ENCODE peak calls at places on chromosomes 11 and 22, in four cellular contexts. L is heart left ventricle, Q is GM12878, Z is lower leg skin. P is an unnamed sample.

GRCh38 chr11:114340311-114341131 is 44.3 kb downstream of the NNMT start:
- DNase-seq in Q (no peak), L (peak; percentile 62), Z (peak; percentile 90), P (peak; percentile 74)

GRCh38 chr22:19648419-19648929 is 65.8 kb upstream of the SEPTIN5 start:
- DNase-seq in L (no peak), Q (no peak), Z (no peak), P (peak; percentile 37)

GRCh38 chr22:19874307-19875060 is 19.8 kb upstream of the GNB1L start:
- DNase-seq in L (peak; percentile 26), Q (no peak), Z (peak; percentile 91), P (no peak)

GRCh38 chr11:128365044-128365443 is 222.3 kb downstream of the ETS1 start:
- DNase-seq in Z (no peak), L (no peak), Q (no peak), P (peak; percentile 63)

GRCh38 chr11:33996498-33997454 is 54.8 kb upstream of the CAPRIN1 start:
- DNase-seq in Z (peak; percentile 92), L (peak; percentile 44), Q (peak; percentile 49), P (peak; percentile 79)

GRCh38 chr22:37019309-37020191 is at the start of the genes MPST and TST:
- DNase-seq in Z (peak; percentile 94), L (peak; percentile 90), Q (no peak), P (peak; percentile 87)

GRCh38 chr22:41523464-41524221 is 20.6 kb downstream of the POLR3H start:
- DNase-seq in Z (no peak), L (peak; percentile 45), Q (no peak), P (no peak)

GRCh38 chr11:15911377-15912044 is 444.8 kb downstream of the SOX6 start:
- DNase-seq in Q (no peak), Z (peak; percentile 77), L (peak; percentile 74), P (no peak)

GRCh38 chr11:12122083-12122482 is 11.7 kb downstream of the MICAL2 start:
- DNase-seq in Q (no peak), Z (no peak), L (no peak), P (peak; percentile 44)

GRCh38 chr11:10990160-10990559 is 132.3 kb upstream of the ZBED5 start:
- DNase-seq in L (no peak), Q (no peak), Z (no peak), P (peak; percentile 6)

GRCh38 chr11:60924110-60924905 is at the start of gene TMEM132A:
- DNase-seq in Z (peak; percentile 93), Q (no peak), L (peak; percentile 73), P (no peak)

GRCh38 chr11:113281052-113281725 is 33.2 kb upstream of the TTC12 start:
- DNase-seq in L (no peak), Q (no peak), Z (peak; percentile 72), P (no peak)

GRCh38 chr11:27319065-27319464 is 44.0 kb downstream of the CCDC34 start:
- DNase-seq in Z (no peak), Q (peak; percentile 42), L (no peak), P (no peak)

GRCh38 chr22:46287873-46288751 is 8.6 kb upstream of the GTSE1 start:
- DNase-seq in Q (peak; percentile 38), L (peak; percentile 50), Z (peak; percentile 87), P (peak; percentile 88)

GRCh38 chr11:124082371-124082770 is 32.9 kb upstream of the VWA5A start:
- DNase-seq in L (no peak), Z (no peak), Q (no peak), P (no peak)

GRCh38 chr22:39959640-39960447 is at the start of gene TMA7B:
- DNase-seq in L (peak; percentile 38), Q (no peak), Z (no peak), P (peak; percentile 71)

GRCh38 chr11:75350743-75351540 is 519 bp downstream of the ARRB1 start:
- DNase-seq in Z (peak; percentile 93), L (peak; percentile 63), Q (no peak), P (peak; percentile 80)

GRCh38 chr22:19325296-19325950 is 33.9 kb upstream of the CLTCL1 start:
- DNase-seq in Z (no peak), L (no peak), Q (no peak), P (no peak)

GRCh38 chr11:35629511-35629910 is 11.3 kb downstream of the FJX1 start:
- DNase-seq in Q (no peak), Z (no peak), L (no peak), P (no peak)

GRCh38 chr11:96272542-96273306 is 70.3 kb downstream of the MAML2 start:
- DNase-seq in Z (no peak), Q (no peak), L (no peak), P (no peak)

GRCh38 chr11:128593281-128593680 is 5.9 kb upstream of the ETS1 start:
- DNase-seq in L (no peak), Q (no peak), Z (no peak), P (no peak)

GRCh38 chr22:37501610-37502341 is 15.6 kb upstream of the MFNG start:
- DNase-seq in Q (no peak), L (peak; percentile 77), Z (no peak), P (no peak)

GRCh38 chr22:35742342-35743100 is 24.8 kb downstream of the APOL5 start:
- DNase-seq in Z (no peak), Q (no peak), L (no peak), P (no peak)

GRCh38 chr11:128684582-128685382 is 9.1 kb upstream of the FLI1 start:
- DNase-seq in L (no peak), Q (no peak), Z (no peak), P (no peak)

GRCh38 chr11:20483931-20484330 is 96.4 kb downstream of the PRMT3 start:
- DNase-seq in L (no peak), Z (no peak), Q (no peak), P (no peak)

GRCh38 chr11:8329961-8330361 is 66.3 kb upstream of the LMO1 start:
- DNase-seq in Z (no peak), L (no peak), Q (no peak), P (no peak)

GRCh38 chr11:10522921-10523320 is 18.1 kb downstream of the RNF141 start:
- DNase-seq in Q (no peak), L (no peak), Z (no peak), P (no peak)

GRCh38 chr11:83549984-83550667 is 264.0 kb upstream of the CCDC90B start:
- DNase-seq in Z (no peak), Q (no peak), L (no peak), P (no peak)

GRCh38 chr11:35539781-35540281 is 14.4 kb upstream of the PAMR1 start:
- DNase-seq in Z (peak; percentile 92), Q (no peak), L (peak; percentile 65), P (no peak)

GRCh38 chr11:10050561-10050960 is 243.5 kb downstream of the SBF2 start:
- DNase-seq in Q (no peak), L (no peak), Z (no peak), P (no peak)

DNA sequence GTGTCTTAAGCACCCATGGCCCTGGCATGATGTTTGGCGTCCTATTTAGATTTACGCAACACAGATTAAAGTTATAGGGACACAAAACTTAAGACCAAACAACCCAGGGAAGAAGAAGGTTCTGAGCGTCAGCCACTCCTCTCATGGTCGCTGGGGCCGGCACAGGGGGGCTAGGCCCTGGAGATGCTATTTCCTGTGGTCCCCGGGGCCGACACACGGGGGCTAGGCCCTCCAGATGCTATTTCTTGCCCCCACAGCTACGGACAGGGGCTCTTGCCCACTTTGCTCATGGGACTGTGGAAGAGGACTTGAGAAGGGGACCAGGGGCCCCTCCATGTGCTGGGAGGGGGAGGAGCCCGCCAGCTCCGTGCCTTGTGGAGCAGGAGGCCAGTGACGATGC is 711.2 kb downstream of the BRD1 start:
- DNase-seq in Q (no peak), L (no peak), Z (peak; percentile 68), P (no peak)
- TF ChIP-seq CTCF in Q (no peak), L (no peak), Z (no peak), P (no peak)

GRCh38 chr11:62410972-62411371 is 7.9 kb upstream of the SCGB1A1 start:
- DNase-seq in Z (no peak), Q (no peak), L (no peak), P (no peak)
- TF ChIP-seq POLR2A in Z (no peak), Q (no peak), L (no peak), P (no peak)

DNA sequence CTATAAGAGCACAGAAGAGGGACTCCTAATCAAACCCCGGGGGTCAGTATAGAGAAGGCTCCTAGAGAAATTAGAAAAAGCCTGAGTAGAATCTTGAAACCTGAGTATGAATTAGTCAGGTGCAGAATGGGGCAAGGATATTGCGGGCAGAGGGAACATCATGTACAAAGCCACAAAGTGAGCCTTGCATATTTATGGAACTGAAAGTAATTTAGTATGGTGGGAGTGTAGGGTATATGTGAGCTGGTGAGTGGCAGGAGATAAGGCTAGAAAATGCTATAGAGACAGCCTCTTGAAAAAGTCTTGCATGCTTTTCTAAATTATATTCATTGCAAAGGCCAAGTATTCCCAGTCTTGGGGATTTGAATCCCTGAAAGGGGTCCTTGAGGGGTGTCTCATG is 93.7 kb downstream of the STIM1 start:
- DNase-seq in Q (peak; percentile 50), Z (no peak), L (no peak), P (peak; percentile 50)
- H3K4me3 ChIP-seq in Q (peak overlapping the region; percentile 3), Z (no peak overlapping the region), L (no peak overlapping the region), P (no peak overlapping the region)

DNA sequence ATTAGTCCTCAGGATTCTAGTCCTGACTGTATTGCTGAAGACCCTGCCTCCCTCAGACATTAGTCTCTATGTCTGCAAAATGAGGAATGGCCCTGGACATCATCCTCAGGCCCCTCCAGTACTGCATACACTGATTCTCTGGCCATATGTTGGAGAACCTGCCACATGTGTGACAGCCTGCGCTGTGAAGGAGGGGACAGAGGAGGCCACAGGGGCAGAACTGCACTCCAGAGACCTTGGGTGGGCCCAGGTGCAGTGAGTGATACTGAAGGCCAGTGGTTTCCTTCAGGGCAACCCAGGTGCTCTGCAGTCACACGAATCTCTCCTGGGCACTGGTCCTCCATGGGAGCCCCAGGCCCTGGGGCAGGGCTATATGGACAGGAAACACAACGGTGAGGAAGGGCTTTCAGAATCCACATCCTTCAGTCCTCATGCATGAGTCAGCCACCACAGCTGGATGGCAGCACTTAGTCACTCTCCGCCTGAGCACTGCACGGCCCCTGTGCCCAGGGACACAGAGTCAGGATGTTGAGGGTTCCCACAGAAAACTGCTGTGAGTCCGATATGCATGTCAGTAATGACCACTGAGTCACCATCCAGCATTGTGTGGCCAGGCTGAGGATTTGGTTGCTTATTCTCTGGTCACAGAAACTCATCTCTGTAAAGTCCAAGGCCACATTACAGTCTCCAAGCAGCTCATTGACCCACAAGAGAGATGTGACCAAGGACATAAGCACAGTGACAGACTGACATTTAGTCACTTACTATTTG is 39.7 kb downstream of the ME3 start:
- DNase-seq in Z (no peak), L (no peak), Q (peak; percentile 11), P (peak; percentile 72)
- TF ChIP-seq CTCF in Z (no peak), L (peak; percentile 33), Q (peak; percentile 2), P (peak; percentile 35)

GRCh38 chr11:73308003-73308962 is at the start of gene ARHGEF17:
- DNase-seq in Z (peak; percentile 92), L (peak; percentile 84), Q (no peak), P (peak; percentile 96)
- TF ChIP-seq POLR2A in Z (no peak), L (peak; percentile 50), Q (peak; percentile 50), P (no peak)